ENCODE peak calls at places on chromosome 4, in four cellular contexts. L is HepG2, Q is HCT116, S is K562. T is an unnamed sample.

GRCh38 chr4:7675136-7675535 is 240.4 kb upstream of the PSAPL1 start:
- DNase-seq in L (no peak), Q (no peak), S (no peak), T (no peak)

GRCh38 chr4:148152868-148153630 is 289.2 kb downstream of the NR3C2 start:
- DNase-seq in L (no peak), Q (no peak), S (no peak), T (no peak)

GRCh38 chr4:76206222-76206942 is 7.2 kb downstream of the SCARB2 start:
- DNase-seq in L (no peak), Q (no peak), S (no peak), T (peak; percentile 25)

GRCh38 chr4:37634180-37634579 is 52.0 kb downstream of the RELL1 start:
- DNase-seq in L (no peak), Q (no peak), S (no peak), T (no peak)

GRCh38 chr4:125401784-125402183 is 87.0 kb downstream of the FAT4 start:
- DNase-seq in L (no peak), Q (no peak), S (no peak), T (no peak)

GRCh38 chr4:26048378-26048882 is 134.4 kb downstream of the SMIM20 start:
- DNase-seq in L (no peak), Q (no peak), S (no peak), T (peak; percentile 32)

GRCh38 chr4:47031713-47032404 is 492 bp downstream of the GABRB1 start:
- DNase-seq in L (no peak), Q (no peak), S (no peak), T (peak; percentile 2)

GRCh38 chr4:46386570-46386969 is 3.4 kb downstream of the GABRA2 start:
- DNase-seq in L (peak; percentile 28), Q (no peak), S (peak; percentile 23), T (peak; percentile 19)

GRCh38 chr4:101000496-101000895 is 346.8 kb downstream of the PPP3CA start:
- DNase-seq in L (no peak), Q (no peak), S (no peak), T (no peak)

GRCh38 chr4:11471613-11472012 is 42.9 kb upstream of the HS3ST1 start:
- DNase-seq in L (no peak), Q (no peak), S (no peak), T (no peak)

GRCh38 chr4:126705271-126705670 is 927.5 kb upstream of the INTU start:
- DNase-seq in L (no peak), Q (no peak), S (no peak), T (no peak)

GRCh38 chr4:118738090-118738489 is 52.9 kb downstream of the METTL14 start:
- DNase-seq in L (no peak), Q (no peak), S (no peak), T (no peak)

GRCh38 chr4:80173387-80173786 is 23.9 kb upstream of the PRDM8 start:
- DNase-seq in L (no peak), Q (no peak), S (no peak), T (no peak)

GRCh38 chr4:118758293-118758692 is 73.1 kb downstream of the METTL14 start:
- DNase-seq in L (no peak), Q (no peak), S (no peak), T (no peak)

GRCh38 chr4:121125486-121125885 is 38.6 kb downstream of the TNIP3 start:
- DNase-seq in L (peak; percentile 2), Q (no peak), S (no peak), T (no peak)

GRCh38 chr4:112766422-112766821 is 129.5 kb downstream of the LARP7 start:
- DNase-seq in L (no peak), Q (no peak), S (peak; percentile 28), T (no peak)

GRCh38 chr4:87525636-87526035 is 3.5 kb downstream of the SPARCL1 start:
- DNase-seq in L (no peak), Q (no peak), S (no peak), T (no peak)

GRCh38 chr4:82810171-82810570 is 11.6 kb upstream of the SCD5 start:
- DNase-seq in L (no peak), Q (no peak), S (no peak), T (no peak)

GRCh38 chr4:108830509-108831244 is 67.8 kb upstream of the ETNPPL start:
- DNase-seq in L (no peak), Q (no peak), S (peak; percentile 27), T (no peak)

DNA sequence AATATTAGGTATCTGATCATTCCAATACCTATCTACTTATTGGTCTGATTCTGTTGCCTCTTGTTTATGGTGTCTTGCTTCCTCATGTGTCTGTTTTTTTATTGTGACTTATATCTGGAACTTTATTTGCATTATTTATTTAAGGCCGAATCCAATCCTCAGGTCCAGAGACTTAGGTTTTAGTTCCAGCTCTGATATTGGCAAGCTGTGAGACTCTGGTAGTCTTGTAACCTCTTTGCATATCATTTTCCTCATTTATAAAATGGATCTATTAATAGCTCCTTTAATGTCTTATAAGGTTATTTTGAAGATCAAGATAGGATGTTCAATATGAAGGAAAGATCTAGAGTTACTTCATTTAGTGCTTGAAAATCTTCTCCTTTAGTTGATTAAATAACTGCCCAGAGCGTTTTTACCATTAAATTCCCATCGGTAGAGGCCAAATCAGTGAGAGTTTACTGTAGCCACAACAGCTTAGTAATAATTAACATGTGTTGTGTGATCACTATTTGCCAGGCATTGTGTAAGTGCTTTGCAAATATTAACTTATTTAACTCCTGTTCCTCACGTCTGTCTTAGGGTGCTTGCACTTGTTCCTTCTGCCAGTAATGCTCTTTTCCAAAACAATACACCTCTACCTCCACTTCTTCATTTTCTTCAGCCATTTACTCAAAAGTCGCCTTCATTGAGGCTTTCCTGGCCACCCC is 82.2 kb downstream of the CC2D2A start:
- DNase-seq in L (peak; percentile 39), Q (no peak), S (no peak), T (no peak)
- TF ChIP-seq ELF1 in L (no peak), Q (no peak), S (no peak), T (no peak)

GRCh38 chr4:2702361-2702760 is 53.8 kb downstream of the TNIP2 start:
- DNase-seq in L (no peak), Q (no peak), S (no peak), T (no peak)
- TF ChIP-seq ELF1 in L (no peak), Q (no peak), S (no peak), T (no peak)

GRCh38 chr4:10335050-10335449 is 122.2 kb downstream of the ZNF518B start:
- DNase-seq in L (no peak), Q (no peak), S (no peak), T (no peak)
- TF ChIP-seq ELF1 in L (no peak), Q (no peak), S (no peak), T (no peak)

GRCh38 chr4:159540038-159540437 is 437.2 kb downstream of the RAPGEF2 start:
- DNase-seq in L (no peak), Q (no peak), S (no peak), T (no peak)
- TF ChIP-seq ELF1 in L (no peak), Q (no peak), S (no peak), T (no peak)

GRCh38 chr4:74018116-74018515 is 19.6 kb upstream of the CXCL5 start:
- DNase-seq in L (no peak), Q (no peak), S (no peak), T (no peak)

GRCh38 chr4:74015126-74015780 is 16.8 kb upstream of the CXCL5 start:
- DNase-seq in L (no peak), Q (no peak), S (no peak), T (no peak)

GRCh38 chr4:74018771-74019170 is 19.7 kb downstream of the CXCL3 start:
- DNase-seq in L (no peak), Q (no peak), S (no peak), T (no peak)

GRCh38 chr4:74014332-74014731 is 15.9 kb upstream of the CXCL5 start:
- DNase-seq in L (no peak), Q (no peak), S (no peak), T (no peak)

DNA sequence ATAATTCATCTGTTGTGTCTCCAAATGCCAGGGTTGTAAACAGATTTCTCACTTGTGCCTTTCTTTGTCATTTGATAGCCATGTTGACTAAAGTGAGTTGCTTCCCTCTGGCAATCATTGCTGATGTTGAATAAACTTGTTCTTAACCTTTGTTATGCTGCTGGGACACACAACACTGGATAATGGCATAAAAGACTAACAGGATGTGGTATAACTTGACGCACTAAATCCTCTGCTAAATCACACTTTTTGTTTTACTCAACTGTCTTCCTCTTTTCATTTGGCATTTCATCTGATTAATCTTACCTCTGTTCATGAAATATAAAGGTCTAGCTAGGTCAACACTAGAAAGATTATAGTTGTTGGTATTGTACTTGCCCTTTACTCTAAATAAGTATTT is 17.6 kb upstream of the CXCL5 start:
- DNase-seq in L (no peak), Q (no peak), S (no peak), T (no peak)
- TF ChIP-seq ELF1 in L (no peak), Q (no peak), S (no peak), T (no peak)

DNA sequence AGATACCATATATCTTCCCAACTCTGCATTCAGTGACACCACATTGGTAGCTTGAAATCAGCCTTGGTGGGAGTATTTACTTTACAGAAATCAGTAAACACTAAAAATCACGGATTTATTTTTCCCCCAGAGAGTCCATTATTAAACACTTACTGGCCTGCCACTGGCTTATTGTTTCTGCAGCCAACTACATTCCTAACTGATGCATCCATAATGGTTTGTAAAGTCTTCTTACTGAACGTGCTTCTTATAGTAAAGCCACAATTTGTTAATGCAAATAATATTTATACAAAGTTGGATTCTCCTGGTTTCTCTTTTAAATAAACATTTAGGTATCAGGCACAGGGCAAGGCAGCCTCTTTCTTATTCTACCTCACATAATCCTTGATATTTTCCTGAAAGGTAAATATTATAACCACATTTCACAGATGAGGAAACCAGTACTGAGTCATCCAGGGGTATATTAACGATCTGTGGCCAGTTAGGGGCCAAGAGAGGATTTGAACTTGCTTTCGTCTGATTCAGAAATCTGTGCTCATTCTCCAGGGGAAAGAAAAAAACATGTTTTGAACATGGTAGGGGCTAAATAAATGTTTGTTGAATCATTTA is 136.5 kb downstream of the RAB28 start:
- DNase-seq in L (no peak), Q (no peak), S (no peak), T (no peak)
- TF ChIP-seq ELF1 in L (no peak), Q (no peak), S (no peak), T (no peak)

DNA sequence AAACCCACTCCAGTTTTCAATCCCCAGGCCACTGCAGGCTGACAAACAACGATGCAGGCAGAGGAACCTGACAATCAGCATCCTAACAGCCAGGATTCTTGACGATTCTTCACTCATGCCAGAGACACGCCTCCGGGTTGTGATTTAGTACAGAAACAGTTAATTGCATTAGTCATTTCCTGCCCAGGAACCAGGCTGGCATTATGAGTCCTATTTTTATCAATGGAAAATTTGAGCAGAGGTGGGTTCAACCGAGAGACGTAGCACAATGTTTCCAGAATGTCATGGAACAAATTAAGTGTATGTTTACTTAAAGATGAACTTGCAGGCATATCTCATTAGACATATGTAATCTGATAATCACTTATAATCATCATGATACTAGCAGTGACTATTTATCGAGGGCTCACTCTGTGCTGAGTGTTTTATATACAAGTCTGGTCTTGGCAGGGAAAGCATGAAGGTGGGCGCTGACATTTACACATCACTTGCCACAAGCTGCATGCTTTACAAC is 159.7 kb downstream of the NSUN7 start:
- DNase-seq in L (no peak), Q (peak; percentile 90), S (no peak), T (peak; percentile 73)
- TF ChIP-seq ELF1 in L (no peak), Q (no peak), S (no peak), T (no peak)

T was measured in SK-N-SH.